ENCODE peak calls at places on chromosome 19, in four cellular contexts. One of them, this sample, is unnamed.

GRCh38 chr19:1206063-1206732 is 620 bp downstream of the STK11 start:
- DNase-seq in IMR-90: no peak
- DNase-seq in mesendoderm: no peak
- DNase-seq in neuronal stem cell: no peak
- DNase-seq in this sample: no peak

GRCh38 chr19:1907563-1908363 is 2.6 kb downstream of the ADAT3 start:
- DNase-seq in mesendoderm: no peak
- DNase-seq in neuronal stem cell: no peak
- DNase-seq in IMR-90: no peak
- DNase-seq in this sample: no peak

GRCh38 chr19:17538684-17539287 is 16.7 kb upstream of the COLGALT1 start:
- DNase-seq in IMR-90: no peak
- DNase-seq in mesendoderm: peak
- DNase-seq in neuronal stem cell: no peak
- DNase-seq in this sample: peak

GRCh38 chr19:14550201-14550754 is 20.9 kb downstream of the TECR start:
- DNase-seq in mesendoderm: no peak
- DNase-seq in neuronal stem cell: no peak
- DNase-seq in IMR-90: no peak
- DNase-seq in this sample: no peak

GRCh38 chr19:40803170-40803856 is 4.3 kb downstream of the EGLN2 start:
- DNase-seq in neuronal stem cell: no peak
- DNase-seq in IMR-90: no peak
- DNase-seq in mesendoderm: no peak
- DNase-seq in this sample: no peak

GRCh38 chr19:42287017-42287825 is 14.7 kb upstream of the PRR19 start:
- DNase-seq in neuronal stem cell: no peak
- DNase-seq in IMR-90: no peak
- DNase-seq in mesendoderm: no peak
- DNase-seq in this sample: no peak

GRCh38 chr19:50252111-50252886 is 48.9 kb downstream of the MYH14 start:
- DNase-seq in IMR-90: no peak
- DNase-seq in neuronal stem cell: no peak
- DNase-seq in mesendoderm: peak
- DNase-seq in this sample: no peak

GRCh38 chr19:9941646-9942045 is 5.3 kb upstream of the OLFM2 start:
- DNase-seq in neuronal stem cell: no peak
- DNase-seq in IMR-90: no peak
- DNase-seq in mesendoderm: no peak
- DNase-seq in this sample: no peak

GRCh38 chr19:36686365-36687213 is 823 bp upstream of the ZNF567 start:
- DNase-seq in neuronal stem cell: no peak
- DNase-seq in IMR-90: peak
- DNase-seq in mesendoderm: peak
- DNase-seq in this sample: peak

GRCh38 chr19:17902701-17903100 is 30.1 kb upstream of the CCDC124 start:
- DNase-seq in IMR-90: peak
- DNase-seq in neuronal stem cell: no peak
- DNase-seq in mesendoderm: no peak
- DNase-seq in this sample: peak

GRCh38 chr19:48618278-48618915 is 581 bp downstream of the RPL18 start:
- DNase-seq in neuronal stem cell: no peak
- DNase-seq in IMR-90: no peak
- DNase-seq in mesendoderm: no peak
- DNase-seq in this sample: no peak

GRCh38 chr19:19105365-19106060 is 32.8 kb downstream of the TMEM161A start:
- DNase-seq in IMR-90: no peak
- DNase-seq in neuronal stem cell: peak
- DNase-seq in mesendoderm: peak
- DNase-seq in this sample: peak

GRCh38 chr19:17021328-17021727 is 5.3 kb downstream of the CPAMD8 start:
- DNase-seq in IMR-90: no peak
- DNase-seq in neuronal stem cell: no peak
- DNase-seq in mesendoderm: no peak
- DNase-seq in this sample: no peak

GRCh38 chr19:30719991-30720329 is 347.8 kb downstream of the ZNF536 start:
- DNase-seq in IMR-90: no peak
- DNase-seq in mesendoderm: peak
- DNase-seq in neuronal stem cell: no peak
- DNase-seq in this sample: peak

GRCh38 chr19:42032428-42032827 is 37.6 kb downstream of the GRIK5 start:
- DNase-seq in neuronal stem cell: no peak
- DNase-seq in mesendoderm: peak
- DNase-seq in IMR-90: no peak
- DNase-seq in this sample: no peak

GRCh38 chr19:1324792-1325567 is 39.3 kb downstream of the EFNA2 start:
- DNase-seq in mesendoderm: no peak
- DNase-seq in neuronal stem cell: no peak
- DNase-seq in IMR-90: peak
- DNase-seq in this sample: peak

GRCh38 chr19:2329162-2329505 is 650 bp downstream of the SPPL2B start:
- DNase-seq in mesendoderm: no peak
- DNase-seq in neuronal stem cell: no peak
- DNase-seq in IMR-90: no peak
- DNase-seq in this sample: no peak

GRCh38 chr19:23049256-23049655 is 46.3 kb upstream of the ZNF728 start:
- DNase-seq in neuronal stem cell: no peak
- DNase-seq in IMR-90: no peak
- DNase-seq in mesendoderm: no peak
- DNase-seq in this sample: no peak

GRCh38 chr19:4967738-4968461 is 1.0 kb upstream of the KDM4B start:
- DNase-seq in neuronal stem cell: no peak
- DNase-seq in IMR-90: no peak
- DNase-seq in mesendoderm: no peak
- DNase-seq in this sample: peak

GRCh38 chr19:13091400-13092161 is 11.1 kb downstream of the LYL1 start:
- DNase-seq in mesendoderm: peak
- DNase-seq in IMR-90: peak
- DNase-seq in neuronal stem cell: no peak
- DNase-seq in this sample: peak

GRCh38 chr19:39845621-39846175 is 481 bp downstream of the FBL start:
- DNase-seq in neuronal stem cell: no peak
- DNase-seq in IMR-90: no peak
- DNase-seq in mesendoderm: peak
- DNase-seq in this sample: peak

GRCh38 chr19:18489627-18490184 is 32.2 kb downstream of the ELL start:
- DNase-seq in IMR-90: no peak
- DNase-seq in neuronal stem cell: no peak
- DNase-seq in mesendoderm: no peak
- DNase-seq in this sample: no peak

GRCh38 chr19:17794731-17795494 is at the start of gene B3GNT3:
- DNase-seq in IMR-90: no peak
- DNase-seq in mesendoderm: peak
- DNase-seq in neuronal stem cell: no peak
- DNase-seq in this sample: no peak

GRCh38 chr19:57587529-57587928 is 3.6 kb downstream of the ZIK1 start:
- DNase-seq in neuronal stem cell: no peak
- DNase-seq in IMR-90: peak
- DNase-seq in mesendoderm: no peak
- DNase-seq in this sample: no peak

GRCh38 chr19:1471514-1472107 is 7.4 kb downstream of the C19orf25 start:
- DNase-seq in IMR-90: no peak
- DNase-seq in neuronal stem cell: no peak
- DNase-seq in mesendoderm: no peak
- DNase-seq in this sample: no peak

GRCh38 chr19:1264801-1265610 is 4.1 kb upstream of the CIRBP start:
- DNase-seq in neuronal stem cell: no peak
- DNase-seq in IMR-90: peak
- DNase-seq in mesendoderm: peak
- DNase-seq in this sample: peak

GRCh38 chr19:45876411-45877197 is 9.3 kb downstream of the IRF2BP1 start:
- DNase-seq in mesendoderm: peak
- DNase-seq in IMR-90: peak
- DNase-seq in neuronal stem cell: no peak
- DNase-seq in this sample: peak

GRCh38 chr19:50770888-50771287 is 624 bp downstream of the GPR32 start:
- DNase-seq in neuronal stem cell: no peak
- DNase-seq in mesendoderm: no peak
- DNase-seq in IMR-90: no peak
- DNase-seq in this sample: no peak

GRCh38 chr19:47483800-47484690 is at the start of gene KPTN:
- DNase-seq in IMR-90: peak
- DNase-seq in mesendoderm: peak
- DNase-seq in neuronal stem cell: peak
- DNase-seq in this sample: peak
- H2BK5ac ChIP-seq in IMR-90: peak
- H2BK5ac ChIP-seq in mesendoderm: peak
- H2BK5ac ChIP-seq in neuronal stem cell: peak
- H2BK5ac ChIP-seq in this sample: peak

GRCh38 chr19:27767234-27767633 is 1445.7 kb downstream of the UQCRFS1 start:
- DNase-seq in neuronal stem cell: no peak
- DNase-seq in mesendoderm: no peak
- DNase-seq in IMR-90: no peak
- DNase-seq in this sample: no peak

GRCh38 chr19:27764186-27764804 is 1448.7 kb downstream of the UQCRFS1 start:
- DNase-seq in neuronal stem cell: no peak
- DNase-seq in mesendoderm: no peak
- DNase-seq in IMR-90: no peak
- DNase-seq in this sample: no peak

GRCh38 chr19:27765397-27765796 is 1447.6 kb downstream of the UQCRFS1 start:
- DNase-seq in neuronal stem cell: no peak
- DNase-seq in mesendoderm: no peak
- DNase-seq in IMR-90: no peak
- DNase-seq in this sample: no peak

GRCh38 chr19:27762933-27763332 is 1450.0 kb downstream of the UQCRFS1 start:
- DNase-seq in mesendoderm: no peak
- DNase-seq in neuronal stem cell: no peak
- DNase-seq in IMR-90: no peak
- DNase-seq in this sample: no peak

GRCh38 chr19:27765912-27766725 is 1446.8 kb downstream of the UQCRFS1 start:
- DNase-seq in IMR-90: no peak
- DNase-seq in mesendoderm: no peak
- DNase-seq in neuronal stem cell: no peak
- DNase-seq in this sample: no peak
- H3K4me3 ChIP-seq in IMR-90: no peak
- H3K4me3 ChIP-seq in mesendoderm: no peak
- H3K4me3 ChIP-seq in neuronal stem cell: no peak
- H3K4me3 ChIP-seq in this sample: no peak

GRCh38 chr19:29445246-29445645 is 80.5 kb upstream of the VSTM2B start:
- DNase-seq in neuronal stem cell: no peak
- DNase-seq in IMR-90: no peak
- DNase-seq in mesendoderm: no peak
- DNase-seq in this sample: no peak
- H2BK5ac ChIP-seq in neuronal stem cell: no peak
- H2BK5ac ChIP-seq in IMR-90: no peak
- H2BK5ac ChIP-seq in mesendoderm: no peak
- H2BK5ac ChIP-seq in this sample: no peak

GRCh38 chr19:6095760-6096159 is 14.5 kb downstream of the RFX2 start:
- DNase-seq in mesendoderm: no peak
- DNase-seq in IMR-90: no peak
- DNase-seq in neuronal stem cell: no peak
- DNase-seq in this sample: no peak

GRCh38 chr19:6088677-6089063 is 21.6 kb downstream of the RFX2 start:
- DNase-seq in mesendoderm: no peak
- DNase-seq in IMR-90: peak
- DNase-seq in neuronal stem cell: no peak
- DNase-seq in this sample: peak

GRCh38 chr19:6091771-6092291 is 18.5 kb downstream of the RFX2 start:
- DNase-seq in IMR-90: peak
- DNase-seq in neuronal stem cell: no peak
- DNase-seq in mesendoderm: no peak
- DNase-seq in this sample: peak

GRCh38 chr19:6090634-6091033 is 19.7 kb downstream of the RFX2 start:
- DNase-seq in mesendoderm: no peak
- DNase-seq in neuronal stem cell: no peak
- DNase-seq in IMR-90: no peak
- DNase-seq in this sample: no peak

DNA sequence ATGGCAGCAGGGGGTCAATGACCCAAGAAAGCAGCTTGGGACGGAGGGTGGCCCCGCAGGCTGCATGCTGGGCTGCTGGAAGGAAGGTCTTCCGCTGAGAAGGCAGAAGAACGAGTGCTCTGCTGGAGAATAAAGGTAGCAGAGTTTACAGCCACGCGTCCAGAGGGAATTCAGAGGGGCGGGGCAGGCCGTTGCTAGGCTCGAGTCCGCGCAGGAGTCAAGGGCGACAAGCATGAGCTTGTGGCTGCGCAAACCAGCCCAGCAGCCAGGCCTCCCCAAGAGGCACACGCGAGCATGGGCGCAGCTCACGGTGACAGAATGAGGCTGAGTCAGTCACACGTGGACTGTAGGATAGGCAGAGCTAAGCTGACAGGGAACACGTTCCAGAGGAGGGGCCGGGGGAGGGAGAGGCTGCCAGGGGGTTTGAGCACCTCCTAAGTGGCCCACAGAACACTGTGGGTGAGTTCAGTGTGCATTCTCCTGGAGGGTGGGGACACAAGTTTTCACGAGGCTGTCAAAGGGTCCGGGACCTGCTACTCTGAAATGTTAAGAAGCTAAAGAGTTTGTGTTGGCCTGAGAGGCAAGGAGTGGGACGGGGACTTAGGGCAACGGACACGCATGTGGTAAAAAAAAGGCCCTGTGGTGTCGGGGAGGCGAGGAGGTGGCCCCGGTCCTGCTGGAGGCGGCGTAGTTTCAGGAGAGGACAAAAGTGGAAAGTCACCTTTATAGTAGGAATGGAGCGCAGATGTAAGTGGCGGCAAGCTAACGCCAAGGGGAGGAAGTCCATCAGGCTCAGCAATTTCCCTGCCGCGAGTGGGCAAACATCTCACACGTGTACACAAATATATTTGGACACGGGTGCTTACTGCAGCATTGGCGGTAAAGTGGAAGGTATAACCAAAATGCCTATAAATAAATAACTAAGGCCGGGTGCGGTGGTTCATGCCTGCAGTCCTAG is 17.7 kb downstream of the RFX2 start:
- DNase-seq in IMR-90: peak
- DNase-seq in neuronal stem cell: peak
- DNase-seq in mesendoderm: peak
- DNase-seq in this sample: peak
- H3K4me3 ChIP-seq in IMR-90: peak
- H3K4me3 ChIP-seq in neuronal stem cell: peak
- H3K4me3 ChIP-seq in mesendoderm: no peak
- H3K4me3 ChIP-seq in this sample: no peak

DNA sequence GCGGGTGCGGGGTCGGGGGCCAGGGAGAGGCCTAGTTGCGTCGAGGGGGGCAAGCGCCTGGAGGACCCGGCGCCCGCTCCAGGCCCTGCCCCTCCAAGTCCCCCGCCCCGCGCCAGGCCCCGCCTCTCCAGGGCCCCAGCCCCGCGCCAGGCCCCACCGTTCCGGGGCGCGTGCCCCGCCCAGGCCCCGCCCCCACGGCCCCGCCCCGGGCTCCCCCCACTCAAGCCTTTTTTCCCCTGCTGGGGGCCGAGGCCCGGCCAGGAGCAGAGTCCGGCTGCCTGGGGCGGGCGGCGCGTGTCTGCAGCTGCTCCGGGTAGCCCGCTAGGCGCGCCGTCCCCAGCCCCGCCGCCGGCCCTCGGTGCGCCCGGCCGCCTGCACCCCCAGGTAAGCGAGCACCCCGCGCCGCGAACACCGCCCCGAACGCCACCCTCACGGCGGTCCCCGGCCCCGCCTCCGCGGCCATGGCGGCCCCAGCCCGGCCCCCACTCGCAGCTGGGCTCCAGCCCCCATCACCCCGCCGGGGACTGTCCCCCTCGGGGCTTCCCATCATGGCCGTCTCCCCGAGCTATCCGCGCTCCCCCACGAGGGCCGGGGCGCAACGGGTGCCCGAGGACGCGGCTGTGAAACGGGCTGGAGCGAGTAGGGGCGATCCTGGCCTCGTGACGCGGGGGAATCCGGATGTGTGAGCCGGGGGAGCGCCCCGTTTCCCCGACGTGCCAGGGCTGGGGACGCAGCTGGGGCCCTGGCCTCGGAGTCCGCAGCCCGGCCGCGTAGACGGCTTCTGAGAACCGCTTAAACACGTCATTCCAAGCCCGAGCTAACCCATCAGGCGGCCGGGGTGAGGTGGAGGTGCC is at the start of gene CERS4:
- DNase-seq in neuronal stem cell: peak
- DNase-seq in IMR-90: peak
- DNase-seq in mesendoderm: peak
- DNase-seq in this sample: peak
- H2BK5ac ChIP-seq in neuronal stem cell: peak
- H2BK5ac ChIP-seq in IMR-90: no peak
- H2BK5ac ChIP-seq in mesendoderm: peak
- H2BK5ac ChIP-seq in this sample: no peak